ENCODE peak calls at places on chromosomes 3 and 15, in six cellular contexts. Y is GM12878; J is body of pancreas; Z is CD8-positive, alpha-beta memory T cell; A is transverse colon; F is ovary. D is an unnamed sample.
A peak's percentile ranks its signal among the peaks of the same experiment; 100 is the strongest.

GRCh38 chr3:25441234-25441856 is 13.3 kb downstream of the RARB start:
- DNase-seq in Y (no peak), J (no peak), Z (no peak), A (peak; percentile 17), F (no peak), D (no peak)

GRCh38 chr3:105394177-105394576 is 27.5 kb downstream of the ALCAM start:
- DNase-seq in Y (no peak), J (no peak), Z (no peak), A (no peak), F (no peak), D (no peak)

GRCh38 chr3:158532099-158532734 is 38.8 kb upstream of the MLF1 start:
- DNase-seq in Y (no peak), J (no peak), Z (no peak), A (no peak), F (no peak), D (no peak)

GRCh38 chr3:46371802-46372340 is 1.1 kb downstream of the CCR5 start:
- DNase-seq in Y (no peak), J (no peak), Z (no peak), A (no peak), F (no peak), D (no peak)

GRCh38 chr3:16452265-16452664 is 61.2 kb downstream of the RFTN1 start:
- DNase-seq in Y (no peak), J (no peak), Z (no peak), A (no peak), F (no peak), D (no peak)

GRCh38 chr3:172154768-172155649 is 115.6 kb downstream of the FNDC3B start:
- DNase-seq in Y (no peak), J (no peak), Z (no peak), A (peak; percentile 56), F (no peak), D (no peak)

GRCh38 chr3:142450192-142450591 is 2.4 kb upstream of the XRN1 start:
- DNase-seq in Y (no peak), J (no peak), Z (no peak), A (no peak), F (no peak), D (no peak)

GRCh38 chr3:39855517-39855916 is 46.1 kb downstream of the MYRIP start:
- DNase-seq in Y (no peak), J (no peak), Z (no peak), A (no peak), F (no peak), D (no peak)

GRCh38 chr3:70822777-70823176 is 510.3 kb upstream of the MDFIC2 start:
- DNase-seq in Y (no peak), J (no peak), Z (no peak), A (no peak), F (no peak), D (no peak)

GRCh38 chr3:188911033-188911850 is 260.5 kb upstream of the TPRG1 start:
- DNase-seq in Y (no peak), J (no peak), Z (no peak), A (peak; percentile 15), F (no peak), D (no peak)

DNA sequence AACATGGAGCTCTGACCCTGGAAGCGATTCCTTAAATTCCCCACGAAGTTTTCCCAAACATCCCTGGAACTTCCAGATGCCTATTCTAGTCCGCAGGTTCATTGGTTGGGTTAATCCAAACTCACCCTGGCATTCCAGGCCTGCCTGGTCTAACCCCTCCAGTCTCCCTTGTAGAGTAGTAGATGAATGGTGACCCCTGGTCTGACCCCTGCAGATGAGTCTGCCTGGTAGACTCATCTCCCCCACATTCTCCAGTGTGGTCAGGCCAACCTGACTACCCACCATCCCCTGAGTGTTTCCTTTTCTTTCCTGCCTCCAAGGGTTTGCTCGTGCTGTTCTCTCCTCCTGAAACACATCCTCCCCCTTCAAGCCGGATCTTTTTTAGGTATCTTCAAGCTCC is 10.8 kb upstream of the HRH1 start:
- DNase-seq in Y (no peak), J (no peak), Z (no peak), A (no peak), F (no peak), D (no peak)
- H3K4me1 ChIP-seq in Y (no peaks in the 10 kb centered on the region), J (no peaks in the 10 kb centered on the region), Z (no peaks in the 10 kb centered on the region), A (peaks cover 4% of the 10 kb centered on the region), F (no peaks in the 10 kb centered on the region), D (no peaks in the 10 kb centered on the region)

DNA sequence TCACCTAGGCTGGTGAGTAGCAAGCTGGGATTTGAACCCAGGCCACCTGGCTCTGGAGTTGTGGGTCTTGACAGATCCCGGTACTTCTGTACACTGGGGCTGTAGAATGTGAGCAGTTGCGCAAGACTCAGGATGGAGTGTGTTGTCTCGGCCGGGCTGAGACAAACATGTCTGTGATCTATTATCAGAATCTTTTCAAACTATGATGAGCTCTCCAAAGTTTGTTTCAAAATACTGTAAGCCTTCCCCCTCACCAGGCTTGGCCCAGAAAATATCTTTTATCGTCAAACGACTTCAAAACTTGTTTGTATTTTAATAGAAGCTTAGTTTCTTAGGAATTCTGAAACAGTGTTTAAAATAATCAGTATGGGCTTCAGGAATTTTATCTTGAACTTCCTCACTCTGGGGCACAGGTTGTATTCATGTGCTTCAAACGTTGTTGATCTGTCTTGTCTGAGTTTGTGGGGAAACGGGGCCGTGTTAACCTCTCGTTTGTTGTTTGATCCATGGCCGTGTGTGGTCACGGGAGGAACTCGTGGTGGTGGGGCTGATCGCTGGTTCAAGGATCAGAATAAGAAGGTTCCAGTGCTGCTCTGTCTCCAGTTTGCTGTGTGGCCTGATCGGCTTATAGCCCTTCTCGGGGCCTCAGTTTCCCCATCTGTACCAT is 40.3 kb upstream of the TFRC start:
- DNase-seq in Y (no peak), J (no peak), Z (no peak), A (no peak), F (peak; percentile 67), D (no peak)
- H3K27ac ChIP-seq in Y (no peak overlapping the region), J (no peak overlapping the region), Z (peak overlapping the region; percentile 54), A (no peak overlapping the region), F (peak overlapping the region; percentile 66), D (no peak overlapping the region)

DNA sequence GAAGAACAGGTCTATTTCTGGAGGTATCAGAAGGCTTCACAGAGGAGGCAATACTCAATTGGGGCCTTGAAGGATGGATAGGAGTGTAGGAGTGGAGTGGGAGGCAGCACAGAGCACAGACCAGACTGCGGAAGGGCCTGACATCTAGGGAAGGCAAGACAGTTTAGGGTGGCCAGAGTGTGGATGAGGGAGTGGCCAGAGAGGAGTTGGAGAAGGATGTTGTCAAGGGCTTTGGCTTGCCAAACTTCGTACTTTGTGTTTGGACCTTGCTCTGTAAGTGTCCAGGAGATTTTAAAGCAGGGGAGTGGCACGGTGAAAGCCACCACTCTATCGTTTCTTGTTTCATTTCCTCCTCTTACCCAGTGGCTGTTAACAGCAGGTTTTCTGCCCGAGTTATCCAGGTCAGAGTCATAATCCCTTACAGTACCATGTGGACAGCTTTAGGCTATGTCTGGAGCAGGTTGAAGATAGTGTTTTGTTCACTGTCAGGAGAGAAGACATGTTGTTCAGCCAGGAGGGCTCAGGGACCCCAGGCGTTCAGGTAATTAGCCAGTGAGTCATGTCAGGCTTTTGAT is 12.3 kb downstream of the SMAD3 start:
- DNase-seq in Y (no peak), J (no peak), Z (no peak), A (peak; percentile 77), F (no peak), D (no peak)
- H3K4me1 ChIP-seq in Y (peaks cover 91% of the 10 kb centered on the region), J (peaks cover 86% of the 10 kb centered on the region), Z (peaks cover 91% of the 10 kb centered on the region), A (peaks cover 54% of the 10 kb centered on the region), F (peaks cover 37% of the 10 kb centered on the region), D (no peaks in the 10 kb centered on the region)

GRCh38 chr3:9441501-9442221 is 44.2 kb downstream of the SETD5 start:
- DNase-seq in Y (no peak), J (no peak), Z (no peak), A (no peak), F (no peak), D (no peak)
- H3K27ac ChIP-seq in Y (no peak overlapping the region), J (no peak overlapping the region), Z (no peak overlapping the region), A (no peak overlapping the region), F (no peak overlapping the region), D (no peak overlapping the region)

GRCh38 chr3:184564685-184565385 is 3.2 kb downstream of the EPHB3 start:
- DNase-seq in Y (no peak), J (no peak), Z (no peak), A (no peak), F (peak; percentile 7), D (no peak)
- H3K4me1 ChIP-seq in Y (peaks cover 8% of the 10 kb centered on the region), J (peaks cover 80% of the 10 kb centered on the region), Z (peaks cover 17% of the 10 kb centered on the region), A (peaks cover 33% of the 10 kb centered on the region), F (peaks cover 33% of the 10 kb centered on the region), D (peaks cover 54% of the 10 kb centered on the region)

DNA sequence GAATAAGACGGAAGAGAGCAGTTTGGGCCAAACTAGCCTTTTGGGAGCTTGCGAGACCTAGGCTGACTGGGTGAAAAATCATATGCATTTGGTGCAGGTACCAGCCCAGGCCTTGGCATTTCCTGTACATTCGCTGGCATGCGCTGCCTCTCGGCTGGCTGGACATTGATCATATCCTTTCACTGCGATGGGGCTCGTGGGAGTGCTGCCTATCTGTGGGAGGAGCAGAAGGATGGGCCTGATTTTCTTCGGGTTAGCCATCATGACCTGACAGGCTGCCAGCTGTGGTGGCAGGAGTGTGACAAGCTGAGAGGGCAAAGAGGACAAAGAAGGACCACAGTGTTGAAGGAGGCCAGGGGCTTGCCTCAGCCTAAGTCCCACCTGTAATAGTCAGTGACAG is 14.3 kb downstream of the CGNL1 start:
- DNase-seq in Y (no peak), J (no peak), Z (no peak), A (no peak), F (no peak), D (no peak)
- H3K27ac ChIP-seq in Y (no peak overlapping the region), J (no peak overlapping the region), Z (no peak overlapping the region), A (no peak overlapping the region), F (no peak overlapping the region), D (no peak overlapping the region)

GRCh38 chr3:23738946-23739345 is 66.8 kb upstream of the UBE2E1 start:
- DNase-seq in Y (no peak), J (no peak), Z (no peak), A (no peak), F (no peak), D (no peak)

GRCh38 chr3:23734481-23734880 is 71.3 kb upstream of the UBE2E1 start:
- DNase-seq in Y (no peak), J (no peak), Z (no peak), A (no peak), F (no peak), D (no peak)

GRCh38 chr3:23735575-23736326 is 70.0 kb upstream of the UBE2E1 start:
- DNase-seq in Y (no peak), J (peak; percentile 22), Z (no peak), A (no peak), F (peak; percentile 36), D (no peak)

GRCh38 chr3:23739536-23739935 is 66.2 kb upstream of the UBE2E1 start:
- DNase-seq in Y (no peak), J (no peak), Z (no peak), A (no peak), F (no peak), D (no peak)

DNA sequence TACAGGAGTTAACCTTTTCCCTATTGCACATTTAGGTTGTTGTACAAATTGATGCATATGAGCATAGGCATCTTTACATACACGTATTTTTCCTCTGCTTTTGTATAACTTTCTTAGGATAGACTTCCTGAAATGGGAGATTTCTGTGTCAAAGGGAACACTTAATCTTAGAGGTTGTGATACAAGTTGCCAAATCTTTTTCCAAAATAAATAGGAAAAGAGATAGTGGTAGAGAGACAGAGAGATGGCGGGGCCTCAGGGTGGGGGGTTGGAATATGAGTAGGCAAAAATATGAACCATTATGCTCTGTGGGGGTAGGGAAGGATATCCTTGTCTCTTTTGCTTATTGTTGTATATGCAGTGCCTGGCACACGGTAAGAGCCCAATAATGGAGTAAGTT is 70.7 kb upstream of the UBE2E1 start:
- DNase-seq in Y (no peak), J (no peak), Z (no peak), A (no peak), F (no peak), D (no peak)
- H3K4me1 ChIP-seq in Y (no peaks in the 10 kb centered on the region), J (peaks cover 14% of the 10 kb centered on the region), Z (no peaks in the 10 kb centered on the region), A (no peaks in the 10 kb centered on the region), F (peaks cover 2% of the 10 kb centered on the region), D (peaks cover 29% of the 10 kb centered on the region)

GRCh38 chr3:38650248-38650940 is 907 bp upstream of the SCN5A start:
- DNase-seq in Y (no peak), J (no peak), Z (no peak), A (no peak), F (no peak), D (no peak)
- H3K27ac ChIP-seq in Y (no peak overlapping the region), J (no peak overlapping the region), Z (no peak overlapping the region), A (no peak overlapping the region), F (no peak overlapping the region), D (peak overlapping the region; percentile 83)

D was measured in right atrium auricular region.